ENCODE peak calls at places on chromosomes 4 and X, in seven cellular contexts. Q, K, U, S, W, H and O are unnamed samples.

GRCh38 chr4:39664828-39665731 is 26.4 kb upstream of the SMIM14 start:
- DNase-seq in Q (peak; percentile 74), S (no peak), U (no peak), H (no peak), K (no peak), W (peak; percentile 28), O (no peak)

GRCh38 chrX:72137846-72138455 is 6.2 kb upstream of the RTL5 start:
- DNase-seq in W (no peak), H (no peak), K (no peak), U (no peak), S (no peak), Q (no peak), O (no peak)

GRCh38 chr4:42519803-42520417 is 122.6 kb downstream of the SHISA3 start:
- DNase-seq in Q (peak; percentile 31), S (no peak), H (no peak), W (peak; percentile 44), K (peak; percentile 55), U (no peak), O (peak; percentile 70)

GRCh38 chr4:112923514-112923913 is 125.9 kb upstream of the ANK2 start:
- DNase-seq in W (peak; percentile 5), H (no peak), K (no peak), Q (no peak), U (no peak), S (no peak), O (no peak)

GRCh38 chrX:133670394-133670793 is 255.1 kb upstream of the GPC4 start:
- DNase-seq in W (peak; percentile 52), K (peak; percentile 18), U (no peak), H (no peak), S (no peak), Q (peak; percentile 38), O (peak; percentile 47)

GRCh38 chr4:92387459-92388069 is 83.8 kb downstream of the GRID2 start:
- DNase-seq in S (no peak), U (no peak), H (no peak), K (peak; percentile 60), W (peak; percentile 23), Q (peak; percentile 55), O (peak; percentile 71)

GRCh38 chr4:1726146-1726934 is 5.0 kb downstream of the TACC3 start:
- DNase-seq in K (peak; percentile 80), S (peak; percentile 77), U (peak; percentile 75), W (peak; percentile 88), Q (peak; percentile 72), H (peak; percentile 93), O (peak; percentile 88)

GRCh38 chr4:32790803-32791202 is 2070.6 kb downstream of the PCDH7 start:
- DNase-seq in Q (no peak), H (no peak), K (no peak), U (no peak), S (no peak), W (no peak), O (no peak)

GRCh38 chr4:175731506-175731905 is 80.6 kb downstream of the GPM6A start:
- DNase-seq in K (no peak), S (no peak), Q (no peak), W (no peak), H (no peak), U (no peak), O (no peak)

GRCh38 chrX:136130931-136131843 is 16.1 kb upstream of the FHL1 start:
- DNase-seq in H (no peak), Q (peak; percentile 90), U (no peak), S (no peak), K (no peak), W (peak; percentile 55), O (no peak)

GRCh38 chr4:64340243-64341110 is 68.8 kb downstream of the TECRL start:
- DNase-seq in S (no peak), K (no peak), Q (no peak), H (no peak), W (no peak), U (no peak), O (no peak)